ENCODE peak calls at places on chromosome 14, in six cellular contexts. D is HepG2, T is A549, A is IMR-90, C is K562, P is GM12878. H is an unnamed sample.

GRCh38 chr14:79802096-79802495 is 409.2 kb downstream of the DIO2 start:
- DNase-seq in T (no peak), D (no peak), P (no peak), C (no peak), A (no peak), H (no peak)

GRCh38 chr14:49858383-49858782 is 5.8 kb upstream of the NEMF start:
- DNase-seq in A (no peak), T (no peak), P (no peak), D (no peak), C (peak; percentile 43), H (no peak)

GRCh38 chr14:94467728-94468520 is 8.1 kb downstream of the SERPINA9 start:
- DNase-seq in T (no peak), C (no peak), D (no peak), P (no peak), A (no peak), H (no peak)

GRCh38 chr14:68307769-68308168 is 485.1 kb downstream of the ZFP36L1 start:
- DNase-seq in P (no peak), C (no peak), D (no peak), A (peak; percentile 43), T (no peak), H (no peak)

GRCh38 chr14:34733245-34733644 is 18.9 kb upstream of the CFL2 start:
- DNase-seq in D (no peak), P (no peak), A (peak; percentile 67), T (no peak), C (no peak), H (no peak)

GRCh38 chr14:73727181-73727580 is 13.0 kb upstream of the PNMA1 start:
- DNase-seq in T (no peak), A (no peak), P (no peak), C (no peak), D (no peak), H (no peak)

GRCh38 chr14:100616854-100617714 is 29.9 kb upstream of the BEGAIN start:
- DNase-seq in A (no peak), T (no peak), C (no peak), P (no peak), D (no peak), H (no peak)

GRCh38 chr14:105368910-105369652 is 29.3 kb upstream of the TEX22 start:
- DNase-seq in P (no peak), A (no peak), T (no peak), C (no peak), D (no peak), H (no peak)

GRCh38 chr14:95204705-95205104 is 47.4 kb upstream of the DICER1 start:
- DNase-seq in P (no peak), A (no peak), C (no peak), T (no peak), D (no peak), H (no peak)

GRCh38 chr14:32826404-32827082 is 112.1 kb upstream of the NPAS3 start:
- DNase-seq in C (no peak), D (no peak), P (no peak), A (no peak), T (no peak), H (peak; percentile 26)

GRCh38 chr14:101369194-101369915 is 191.9 kb upstream of the DIO3 start:
- DNase-seq in C (no peak), P (no peak), A (no peak), T (no peak), D (no peak), H (no peak)

GRCh38 chr14:21049263-21049662 is 7.1 kb downstream of the RNASE7 start:
- DNase-seq in D (no peak), C (no peak), P (no peak), T (no peak), A (peak; percentile 59), H (no peak)

GRCh38 chr14:79914595-79914994 is 296.7 kb downstream of the DIO2 start:
- DNase-seq in T (no peak), D (no peak), C (no peak), A (no peak), P (no peak), H (no peak)

GRCh38 chr14:81268016-81268416 is 47.3 kb upstream of the GTF2A1 start:
- DNase-seq in A (peak; percentile 1), C (peak; percentile 30), D (peak; percentile 13), P (no peak), T (peak; percentile 31), H (no peak)

GRCh38 chr14:24817638-24818053 is 183.7 kb upstream of the GZMB start:
- DNase-seq in C (no peak), T (peak; percentile 24), P (no peak), A (peak; percentile 52), D (no peak), H (peak; percentile 15)

GRCh38 chr14:104817930-104818713 is 17.2 kb downstream of the ZBTB42 start:
- DNase-seq in D (no peak), P (no peak), A (no peak), C (no peak), T (no peak), H (no peak)

GRCh38 chr14:69845787-69846186 is 33.4 kb upstream of the SMOC1 start:
- DNase-seq in T (no peak), P (no peak), C (no peak), D (peak; percentile 76), A (peak; percentile 4), H (peak; percentile 48)

GRCh38 chr14:61126083-61126962 is 145.3 kb downstream of the SLC38A6 start:
- DNase-seq in C (no peak), D (no peak), A (no peak), T (no peak), P (no peak), H (no peak)

GRCh38 chr14:72830356-72830755 is 63.5 kb downstream of the DPF3 start:
- DNase-seq in C (no peak), D (no peak), P (no peak), T (no peak), A (no peak), H (no peak)

GRCh38 chr14:73785336-73785833 is 66.2 kb upstream of the PTGR2 start:
- DNase-seq in T (peak; percentile 66), A (peak; percentile 93), D (peak; percentile 50), C (no peak), P (no peak), H (peak; percentile 49)

GRCh38 chr14:103402700-103403099 is 17.5 kb downstream of the MARK3 start:
- DNase-seq in D (no peak), P (no peak), C (no peak), T (no peak), A (peak; percentile 70), H (peak; percentile 38)

GRCh38 chr14:34111505-34111904 is 160.6 kb upstream of the EGLN3 start:
- DNase-seq in T (no peak), C (no peak), A (no peak), P (no peak), D (no peak), H (no peak)

GRCh38 chr14:64800000-64800399 is 79.7 kb downstream of the SPTB start:
- DNase-seq in P (no peak), D (peak; percentile 35), T (peak; percentile 62), A (peak; percentile 18), C (no peak), H (no peak)

GRCh38 chr14:64801046-64801445 is 78.7 kb downstream of the SPTB start:
- DNase-seq in P (no peak), T (no peak), D (no peak), A (no peak), C (no peak), H (no peak)

GRCh38 chr14:64804754-64805260 is 74.9 kb downstream of the SPTB start:
- DNase-seq in C (no peak), A (no peak), P (no peak), D (no peak), T (no peak), H (no peak)

GRCh38 chr14:64799555-64799954 is 80.2 kb downstream of the SPTB start:
- DNase-seq in A (no peak), D (no peak), C (no peak), T (no peak), P (no peak), H (no peak)

DNA sequence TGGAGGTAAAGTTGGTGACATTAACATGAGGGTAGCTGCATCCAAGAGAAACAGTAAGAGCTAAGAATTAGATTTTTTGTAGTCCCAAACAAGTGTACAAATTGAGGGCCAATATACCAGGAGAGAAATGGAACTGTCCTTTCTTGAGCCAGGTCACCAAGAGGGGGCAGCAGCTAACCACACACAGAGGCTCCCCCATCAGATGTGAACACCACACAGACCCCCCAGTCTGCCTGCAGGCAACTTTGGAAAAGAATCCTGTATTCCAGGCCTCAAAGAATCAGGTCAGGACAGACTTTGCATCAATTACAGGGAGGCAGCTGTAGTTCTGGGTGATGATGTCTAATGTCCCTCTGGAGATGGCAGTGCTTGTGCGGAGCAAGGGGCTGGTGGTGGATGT is 77.9 kb downstream of the SPTB start:
- DNase-seq in D (peak; percentile 18), P (no peak), T (peak; percentile 43), A (peak; percentile 17), C (peak; percentile 40), H (peak; percentile 53)
- TF ChIP-seq BHLHE40 in D (no peak), P (no peak), T (no peak), A (no peak), C (no peak), H (no peak)

DNA sequence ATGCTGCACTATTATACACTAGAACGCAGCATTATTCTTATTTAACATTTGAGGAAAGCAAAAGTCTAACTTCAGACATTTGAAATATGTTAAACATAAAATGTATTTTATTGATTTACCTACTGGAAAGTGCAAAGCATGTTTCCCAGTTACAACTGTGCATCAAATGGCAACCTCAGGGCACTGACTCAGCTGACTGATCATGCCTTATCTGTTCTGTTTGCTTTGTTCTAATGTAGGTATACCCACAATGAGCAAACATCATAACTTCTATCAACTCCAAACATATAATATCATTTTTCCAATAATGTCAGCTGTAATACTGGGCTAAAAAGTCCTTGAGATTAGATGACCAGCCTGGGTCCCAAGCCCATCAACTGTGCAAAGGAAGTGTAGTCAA is 431.0 kb downstream of the FOXG1 start:
- DNase-seq in D (no peak), P (no peak), C (no peak), A (no peak), T (no peak), H (no peak)
- TF ChIP-seq BHLHE40 in D (no peak), P (no peak), C (no peak), A (no peak), T (no peak), H (no peak)

GRCh38 chr14:93148979-93149378 is 33.3 kb upstream of the ITPK1 start:
- DNase-seq in C (peak; percentile 23), A (no peak), P (no peak), D (no peak), T (no peak), H (no peak)

GRCh38 chr14:93150227-93151206 is 34.2 kb downstream of the MOAP1 start:
- DNase-seq in P (no peak), T (no peak), D (peak; percentile 63), C (no peak), A (no peak), H (no peak)

GRCh38 chr14:93142854-93143652 is 27.3 kb upstream of the ITPK1 start:
- DNase-seq in T (no peak), A (no peak), C (no peak), D (peak; percentile 40), P (no peak), H (no peak)

GRCh38 chr14:93146119-93146518 is 30.4 kb upstream of the ITPK1 start:
- DNase-seq in P (no peak), A (no peak), C (no peak), T (no peak), D (no peak), H (no peak)
- TF ChIP-seq BHLHE40 in P (no peak), A (no peak), C (no peak), T (no peak), D (no peak), H (no peak)

DNA sequence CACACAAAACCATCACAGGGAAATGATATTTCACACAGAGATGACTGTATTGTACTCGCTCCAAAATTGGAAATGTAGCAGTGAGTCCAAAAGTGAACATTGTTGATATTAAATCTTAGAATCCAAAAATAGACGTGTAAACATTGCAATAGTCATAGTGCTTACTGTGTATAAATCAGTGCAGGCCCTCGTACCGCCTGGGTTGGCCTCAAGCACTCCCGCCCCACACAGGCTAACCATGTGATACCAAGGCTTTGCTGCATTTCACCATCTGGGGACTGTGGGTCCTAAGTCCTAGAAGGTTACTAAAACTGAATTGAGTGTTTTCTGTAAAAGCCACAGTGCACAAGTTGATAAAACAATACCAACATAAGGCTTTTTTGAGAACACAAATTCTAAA is 107.3 kb downstream of the PPP2R5E start:
- DNase-seq in T (peak; percentile 37), C (no peak), P (no peak), D (peak; percentile 13), A (peak; percentile 92), H (no peak)
- TF ChIP-seq BHLHE40 in T (no peak), C (no peak), P (no peak), D (no peak), A (no peak), H (no peak)

H was measured in HEK293T.